ENCODE peak calls at places on chromosomes 7 and 10, in four cellular contexts. C is A549; T is hippocampal formation; F is stimulated activated CD8-positive, alpha-beta memory T cell treated with anti-CD3 and anti-CD28 coated beads, Interleukin-2, amount 100 ng/mL, for 48 hours. D is an unnamed sample.
A peak's percentile ranks its signal among the peaks of the same experiment; 100 is the strongest.

GRCh38 chr7:35251606-35252310 is 2.1 kb downstream of the TBX20 start:
- DNase-seq in C (no peak), T (no peak), F (no peak), D (no peak)

GRCh38 chr10:64283621-64284020 is 762.4 kb downstream of the REEP3 start:
- DNase-seq in C (no peak), T (peak; percentile 47), F (no peak), D (no peak)

GRCh38 chr10:132257271-132257670 is 50.5 kb downstream of the STK32C start:
- DNase-seq in C (peak; percentile 53), T (no peak), F (peak; percentile 37), D (no peak)

GRCh38 chr10:32985781-32986350 is 27.8 kb upstream of the ITGB1 start:
- DNase-seq in C (no peak), T (no peak), F (no peak), D (no peak)

GRCh38 chr10:123135415-123136141 is at the start of gene HMX3:
- DNase-seq in C (peak; percentile 31), T (no peak), F (no peak), D (peak; percentile 56)

GRCh38 chr7:43791-44540 is 148.4 kb upstream of the FAM20C start:
- DNase-seq in C (no peak), T (no peak), F (no peak), D (no peak)

GRCh38 chr10:123633106-123633505 is 33.0 kb upstream of the GPR26 start:
- DNase-seq in C (no peak), T (no peak), F (no peak), D (no peak)

GRCh38 chr10:88392222-88392621 is 190.9 kb downstream of the RNLS start:
- DNase-seq in C (no peak), T (no peak), F (no peak), D (no peak)

GRCh38 chr7:157502701-157503111 is 165.9 kb downstream of the DNAJB6 start:
- DNase-seq in C (no peak), T (no peak), F (peak; percentile 15), D (no peak)

GRCh38 chr7:157250605-157251228 is 86.1 kb upstream of the DNAJB6 start:
- DNase-seq in C (peak; percentile 38), T (peak; percentile 35), F (no peak), D (peak; percentile 63)

GRCh38 chr7:50610521-50611277 is 45.5 kb upstream of the DDC start:
- DNase-seq in C (no peak), T (no peak), F (no peak), D (no peak)

GRCh38 chr7:18570890-18571478 is 75.4 kb downstream of the HDAC9 start:
- DNase-seq in C (peak; percentile 3), T (peak; percentile 75), F (no peak), D (no peak)

GRCh38 chr10:33229252-33229943 is 105.1 kb downstream of the NRP1 start:
- DNase-seq in C (no peak), T (no peak), F (no peak), D (no peak)

GRCh38 chr7:107294182-107294581 is 125.4 kb downstream of the HBP1 start:
- DNase-seq in C (no peak), T (no peak), F (no peak), D (no peak)

GRCh38 chr7:67210567-67210966 is 213.9 kb downstream of the TYW1 start:
- DNase-seq in C (no peak), T (no peak), F (no peak), D (no peak)

GRCh38 chr10:129898701-129899563 is 65.1 kb downstream of the EBF3 start:
- DNase-seq in C (no peak), T (no peak), F (no peak), D (no peak)

GRCh38 chr7:46654546-46655443 is 733.7 kb upstream of the IGFBP3 start:
- DNase-seq in C (no peak), T (no peak), F (no peak), D (no peak)

GRCh38 chr10:131576341-131577177 is 265.0 kb upstream of the TCERG1L start:
- DNase-seq in C (no peak), T (no peak), F (no peak), D (no peak)

GRCh38 chr10:75250934-75251333 is 15.2 kb upstream of the COMTD1 start:
- DNase-seq in C (no peak), T (no peak), F (no peak), D (no peak)

GRCh38 chr7:110142939-110143526 is 947.9 kb upstream of the LRRN3 start:
- DNase-seq in C (no peak), T (no peak), F (no peak), D (no peak)

GRCh38 chr7:105934577-105935185 is 28.4 kb upstream of the CDHR3 start:
- DNase-seq in C (no peak), T (no peak), F (no peak), D (no peak)

GRCh38 chr7:152504367-152504766 is 68.6 kb upstream of the KMT2C start:
- DNase-seq in C (no peak), T (no peak), F (no peak), D (no peak)

GRCh38 chr10:123669901-123670300 is 3.7 kb downstream of the GPR26 start:
- DNase-seq in C (no peak), T (no peak), F (no peak), D (no peak)

GRCh38 chr7:48497521-48497920 is 326.3 kb downstream of the ABCA13 start:
- DNase-seq in C (no peak), T (no peak), F (no peak), D (no peak)

GRCh38 chr7:151075662-151075971 is 5.0 kb downstream of the FASTK start:
- DNase-seq in C (no peak), T (no peak), F (no peak), D (no peak)

GRCh38 chr10:6328708-6329423 is 126.1 kb downstream of the PFKFB3 start:
- DNase-seq in C (no peak), T (peak; percentile 41), F (no peak), D (no peak)

GRCh38 chr10:28728396-28728795 is 51.1 kb downstream of the BAMBI start:
- DNase-seq in C (no peak), T (no peak), F (no peak), D (no peak)

GRCh38 chr10:17454181-17454800 is at the start of gene ST8SIA6:
- DNase-seq in C (peak; percentile 58), T (no peak), F (peak; percentile 22), D (peak; percentile 65)

GRCh38 chr10:3119796-3120459 is 52.6 kb downstream of the PFKP start:
- DNase-seq in C (peak; percentile 65), T (peak; percentile 44), F (no peak), D (peak; percentile 50)

GRCh38 chr10:96758423-96758822 is 38.1 kb upstream of the PIK3AP1 start:
- DNase-seq in C (no peak), T (peak; percentile 11), F (no peak), D (no peak)

GRCh38 chr10:73838827-73839226 is 27.4 kb upstream of the NDST2 start:
- DNase-seq in C (no peak), T (no peak), F (no peak), D (no peak)

GRCh38 chr10:102422586-102423129 is 2.0 kb downstream of the FBXL15 start:
- DNase-seq in C (peak; percentile 85), T (no peak), F (no peak), D (peak; percentile 88)

GRCh38 chr7:27108390-27109127 is 6.1 kb upstream of the HOXA2 start:
- DNase-seq in C (no peak), T (no peak), F (no peak), D (peak; percentile 50)

GRCh38 chr10:110446277-110446676 is 51.4 kb upstream of the DUSP5 start:
- DNase-seq in C (no peak), T (no peak), F (no peak), D (no peak)

GRCh38 chr10:22984066-22984465 is 56.2 kb downstream of the ARMC3 start:
- DNase-seq in C (no peak), T (no peak), F (no peak), D (no peak)

GRCh38 chr10:49560526-49560925 is 21.6 kb upstream of the ERCC6 start:
- DNase-seq in C (no peak), T (no peak), F (no peak), D (no peak)

GRCh38 chr7:29102554-29103151 is 43.7 kb downstream of the CPVL start:
- DNase-seq in C (peak; percentile 13), T (peak; percentile 39), F (peak; percentile 35), D (peak; percentile 73)

GRCh38 chr10:97096327-97097153 is 89.2 kb downstream of the SLIT1 start:
- DNase-seq in C (no peak), T (no peak), F (peak; percentile 18), D (no peak)

D was measured in glutamatergic neuron.